ENCODE peak calls at places on chromosomes 4 and X, in four cellular contexts. One of them, this sample, is unnamed. For H3K4me1, the result is how much of the 10 kb centered on the place peaks cover.

GRCh38 chr4:108372678-108373077 is 203.9 kb upstream of the LEF1 start:
- DNase-seq in GM23248: no peak
- DNase-seq in lung: no peak
- DNase-seq in A549: no peak
- DNase-seq in this sample: no peak

GRCh38 chr4:119664168-119664907 is 35.7 kb upstream of the PDE5A start:
- DNase-seq in GM23248: no peak
- DNase-seq in lung: no peak
- DNase-seq in A549: no peak
- DNase-seq in this sample: peak

GRCh38 chr4:61277785-61278184 is 77.7 kb downstream of the ADGRL3 start:
- DNase-seq in GM23248: no peak
- DNase-seq in lung: no peak
- DNase-seq in A549: no peak
- DNase-seq in this sample: no peak

GRCh38 chr4:21806991-21807390 is 141.6 kb downstream of the KCNIP4 start:
- DNase-seq in GM23248: no peak
- DNase-seq in lung: no peak
- DNase-seq in A549: no peak
- DNase-seq in this sample: no peak

GRCh38 chr4:173317003-173317402 is 17.2 kb downstream of the HMGB2 start:
- DNase-seq in GM23248: peak
- DNase-seq in lung: no peak
- DNase-seq in A549: no peak
- DNase-seq in this sample: no peak

GRCh38 chrX:75522565-75523411 is at the start of gene ZDHHC15:
- DNase-seq in GM23248: peak
- DNase-seq in lung: peak
- DNase-seq in A549: no peak
- DNase-seq in this sample: no peak

GRCh38 chr4:157217708-157218107 is 2.8 kb upstream of the GRIA2 start:
- DNase-seq in GM23248: peak
- DNase-seq in lung: no peak
- DNase-seq in A549: no peak
- DNase-seq in this sample: no peak

GRCh38 chr4:106353786-106354185 is 14.8 kb downstream of the GIMD1 start:
- DNase-seq in GM23248: peak
- DNase-seq in lung: no peak
- DNase-seq in A549: no peak
- DNase-seq in this sample: no peak

GRCh38 chr4:118281611-118282442 is 71.0 kb downstream of the PRSS12 start:
- DNase-seq in GM23248: peak
- DNase-seq in lung: no peak
- DNase-seq in A549: no peak
- DNase-seq in this sample: peak

GRCh38 chr4:99855677-99856076 is 38.5 kb downstream of the LAMTOR3 start:
- DNase-seq in GM23248: no peak
- DNase-seq in lung: no peak
- DNase-seq in A549: no peak
- DNase-seq in this sample: no peak

GRCh38 chrX:93875621-93876282 is 201.7 kb downstream of the FAM133A start:
- DNase-seq in GM23248: no peak
- DNase-seq in lung: no peak
- DNase-seq in A549: no peak
- DNase-seq in this sample: no peak

GRCh38 chrX:40096395-40097091 is 1.2 kb downstream of the BCOR start:
- DNase-seq in GM23248: peak
- DNase-seq in lung: no peak
- DNase-seq in A549: peak
- DNase-seq in this sample: peak

GRCh38 chrX:106952988-106953387 is 32.8 kb downstream of the CLDN2 start:
- DNase-seq in GM23248: peak
- DNase-seq in lung: no peak
- DNase-seq in A549: no peak
- DNase-seq in this sample: no peak

GRCh38 chr4:121801715-121802075 is 572 bp downstream of the EXOSC9 start:
- DNase-seq in GM23248: no peak
- DNase-seq in lung: no peak
- DNase-seq in A549: no peak
- DNase-seq in this sample: no peak

GRCh38 chr4:6464842-6465588 is 7.4 kb downstream of the PPP2R2C start:
- DNase-seq in GM23248: no peak
- DNase-seq in lung: no peak
- DNase-seq in A549: peak
- DNase-seq in this sample: no peak

GRCh38 chr4:61094854-61095598 is 105.1 kb upstream of the ADGRL3 start:
- DNase-seq in GM23248: no peak
- DNase-seq in lung: no peak
- DNase-seq in A549: no peak
- DNase-seq in this sample: no peak

GRCh38 chrX:42818151-42818921 is 40.4 kb upstream of the PPP1R2C start:
- DNase-seq in GM23248: no peak
- DNase-seq in lung: no peak
- DNase-seq in A549: no peak
- DNase-seq in this sample: no peak

GRCh38 chr4:14701389-14701788 is 300.9 kb upstream of the CPEB2 start:
- DNase-seq in GM23248: no peak
- DNase-seq in lung: no peak
- DNase-seq in A549: no peak
- DNase-seq in this sample: no peak

GRCh38 chr4:169906104-169906503 is 120.1 kb downstream of the MFAP3L start:
- DNase-seq in GM23248: no peak
- DNase-seq in lung: no peak
- DNase-seq in A549: no peak
- DNase-seq in this sample: no peak

GRCh38 chr4:83556836-83557235 is 20.9 kb downstream of the GPAT3 start:
- DNase-seq in GM23248: no peak
- DNase-seq in lung: no peak
- DNase-seq in A549: no peak
- DNase-seq in this sample: no peak

GRCh38 chr4:174358823-174359222 is 75.1 kb downstream of the CEP44 start:
- DNase-seq in GM23248: peak
- DNase-seq in lung: no peak
- DNase-seq in A549: no peak
- DNase-seq in this sample: no peak

GRCh38 chr4:52665592-52665991 is 6.5 kb upstream of the USP46 start:
- DNase-seq in GM23248: peak
- DNase-seq in lung: no peak
- DNase-seq in A549: no peak
- DNase-seq in this sample: peak

GRCh38 chr4:187098429-187098828 is 374.8 kb upstream of the FAT1 start:
- DNase-seq in GM23248: no peak
- DNase-seq in lung: no peak
- DNase-seq in A549: no peak
- DNase-seq in this sample: no peak
- H3K4me1 ChIP-seq in GM23248: under half
- H3K4me1 ChIP-seq in lung: under half
- H3K4me1 ChIP-seq in A549: under half
- H3K4me1 ChIP-seq in this sample: under half

GRCh38 chrX:153601511-153602110 is 2.7 kb upstream of the CCNQ start:
- DNase-seq in GM23248: no peak
- DNase-seq in lung: no peak
- DNase-seq in A549: no peak
- DNase-seq in this sample: no peak
- H3K4me3 ChIP-seq in GM23248: no peak
- H3K4me3 ChIP-seq in lung: no peak
- H3K4me3 ChIP-seq in A549: no peak
- H3K4me3 ChIP-seq in this sample: no peak

GRCh38 chr4:153947998-153948397 is 159.1 kb upstream of the SFRP2 start:
- DNase-seq in GM23248: no peak
- DNase-seq in lung: no peak
- DNase-seq in A549: no peak
- DNase-seq in this sample: no peak

GRCh38 chr4:153945704-153946103 is 156.8 kb upstream of the SFRP2 start:
- DNase-seq in GM23248: no peak
- DNase-seq in lung: no peak
- DNase-seq in A549: no peak
- DNase-seq in this sample: no peak

GRCh38 chr4:153943738-153944415 is 155.0 kb upstream of the SFRP2 start:
- DNase-seq in GM23248: no peak
- DNase-seq in lung: no peak
- DNase-seq in A549: no peak
- DNase-seq in this sample: no peak

GRCh38 chr4:153950100-153950979 is 161.5 kb upstream of the SFRP2 start:
- DNase-seq in GM23248: no peak
- DNase-seq in lung: no peak
- DNase-seq in A549: no peak
- DNase-seq in this sample: no peak

GRCh38 chr4:153947124-153947523 is 158.2 kb upstream of the SFRP2 start:
- DNase-seq in GM23248: no peak
- DNase-seq in lung: no peak
- DNase-seq in A549: no peak
- DNase-seq in this sample: no peak
- H3K4me1 ChIP-seq in GM23248: under half
- H3K4me1 ChIP-seq in lung: under half
- H3K4me1 ChIP-seq in A549: under half
- H3K4me1 ChIP-seq in this sample: under half

DNA sequence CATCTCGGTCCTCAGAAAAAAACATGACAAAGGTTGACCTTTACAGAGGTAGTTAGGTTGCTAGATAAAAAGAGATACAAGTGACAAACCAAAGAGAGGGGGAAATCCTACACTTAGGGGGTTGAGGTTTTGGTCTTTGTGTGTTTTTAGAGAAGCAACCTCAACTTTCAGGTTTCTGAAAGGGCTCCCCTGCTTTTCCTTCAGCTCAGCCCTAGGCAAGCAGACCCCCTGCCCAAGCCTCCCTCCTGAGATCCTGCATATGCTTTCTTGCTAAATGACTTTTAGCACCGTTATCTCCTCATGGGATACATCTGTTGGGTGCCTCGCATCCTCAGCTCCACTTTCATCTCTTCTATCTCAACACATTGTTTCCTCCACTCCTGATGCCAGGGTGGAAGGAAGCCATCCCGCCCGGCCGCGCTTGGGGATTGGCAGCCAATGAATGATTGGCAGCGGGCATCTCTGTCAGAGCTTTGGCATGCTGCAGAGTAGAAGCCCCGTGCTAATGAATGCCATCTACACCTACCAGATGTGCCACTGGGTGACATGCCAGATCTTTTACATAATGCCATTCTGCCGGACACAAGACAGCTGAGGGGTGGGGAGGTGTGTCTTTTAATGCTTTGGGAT is 15.0 kb upstream of the PRDM8 start:
- DNase-seq in GM23248: peak
- DNase-seq in lung: no peak
- DNase-seq in A549: no peak
- DNase-seq in this sample: no peak
- H3K4me3 ChIP-seq in GM23248: no peak
- H3K4me3 ChIP-seq in lung: no peak
- H3K4me3 ChIP-seq in A549: no peak
- H3K4me3 ChIP-seq in this sample: no peak

GRCh38 chr4:150178161-150178560 is 99.9 kb downstream of the DCLK2 start:
- DNase-seq in GM23248: no peak
- DNase-seq in lung: no peak
- DNase-seq in A549: no peak
- DNase-seq in this sample: no peak
- H3K4me1 ChIP-seq in GM23248: under half
- H3K4me1 ChIP-seq in lung: under half
- H3K4me1 ChIP-seq in A549: under half
- H3K4me1 ChIP-seq in this sample: under half

DNA sequence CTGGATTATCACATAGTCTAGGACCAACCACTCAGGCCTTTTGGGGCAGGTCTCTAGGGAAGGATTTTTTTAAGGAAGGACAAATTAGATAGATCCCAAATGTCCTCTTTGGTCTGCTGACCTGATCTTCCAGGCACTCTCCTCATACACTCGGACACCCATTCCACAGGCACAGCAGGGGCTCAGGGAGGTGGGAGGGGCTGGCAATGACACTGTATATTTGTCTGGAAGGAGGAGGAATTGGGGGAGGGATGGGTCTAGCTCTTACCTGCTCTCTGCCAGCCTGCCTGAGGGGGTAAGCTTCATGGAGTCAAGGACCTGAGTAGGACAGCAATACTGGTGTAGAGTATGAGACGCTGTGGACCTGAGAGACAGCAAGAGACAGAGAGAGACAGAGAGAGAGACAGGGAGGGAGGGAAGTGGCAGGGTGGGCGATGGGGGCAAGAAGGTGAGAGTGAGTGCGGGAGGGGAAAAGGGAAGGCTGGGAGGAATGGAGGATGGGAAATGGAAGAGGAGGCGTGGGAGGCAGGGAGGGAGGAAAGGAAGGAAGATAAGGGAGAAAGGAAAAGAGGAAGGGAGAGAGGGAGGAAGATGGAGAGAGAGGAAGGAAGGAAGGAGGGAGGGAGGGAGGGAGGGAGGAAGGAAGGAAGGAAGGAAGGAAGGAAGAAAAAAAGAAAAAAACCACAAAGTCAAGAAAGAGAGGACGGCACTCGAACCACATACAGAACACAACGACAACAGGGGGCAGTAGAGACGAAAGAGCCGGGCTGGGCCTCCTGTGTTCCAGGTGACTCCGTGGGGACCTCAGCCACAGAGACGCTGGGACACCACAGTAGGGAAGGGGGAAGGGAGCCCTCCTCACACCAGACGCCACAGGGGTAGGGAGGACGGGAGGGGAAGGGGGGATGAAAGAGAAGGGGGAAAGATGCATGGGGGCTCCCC is 1.8 kb downstream of the IQSEC2 start:
- DNase-seq in GM23248: no peak
- DNase-seq in lung: no peak
- DNase-seq in A549: no peak
- DNase-seq in this sample: no peak
- H3K4me3 ChIP-seq in GM23248: no peak
- H3K4me3 ChIP-seq in lung: no peak
- H3K4me3 ChIP-seq in A549: peak
- H3K4me3 ChIP-seq in this sample: no peak

GRCh38 chr4:85029453-85029852 is 63.0 kb upstream of the WDFY3 start:
- DNase-seq in GM23248: no peak
- DNase-seq in lung: no peak
- DNase-seq in A549: no peak
- DNase-seq in this sample: no peak
- H3K4me1 ChIP-seq in GM23248: under half
- H3K4me1 ChIP-seq in lung: under half
- H3K4me1 ChIP-seq in A549: under half
- H3K4me1 ChIP-seq in this sample: under half

DNA sequence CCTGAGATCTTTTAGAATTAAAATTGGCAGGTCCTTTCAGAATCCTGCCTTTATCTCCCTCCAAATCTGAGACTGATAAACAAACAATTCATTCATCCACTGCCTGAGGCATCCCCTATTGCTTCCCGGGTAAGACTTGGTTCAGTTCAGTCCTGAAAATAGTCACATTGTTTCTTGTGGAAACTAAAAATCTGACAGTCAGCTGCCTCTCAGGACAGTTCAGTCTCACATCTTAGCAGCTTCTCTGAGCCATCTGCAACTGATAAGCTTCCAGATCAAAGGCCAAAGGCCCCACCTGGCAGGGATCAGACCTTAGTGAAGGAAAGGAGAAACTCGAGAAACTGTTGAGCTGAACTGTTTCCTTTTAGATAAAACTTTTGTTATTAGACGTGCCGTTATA is 264.5 kb downstream of the IL15 start:
- DNase-seq in GM23248: no peak
- DNase-seq in lung: no peak
- DNase-seq in A549: no peak
- DNase-seq in this sample: no peak
- H3K4me3 ChIP-seq in GM23248: no peak
- H3K4me3 ChIP-seq in lung: no peak
- H3K4me3 ChIP-seq in A549: no peak
- H3K4me3 ChIP-seq in this sample: no peak

This sample was measured in SJSA1.